ENCODE peak calls at places on chromosomes 6 and 20, in four cellular contexts. N, Y, B and Z are unnamed samples.

GRCh38 chr6:24016857-24017256 is 109.2 kb upstream of the NRSN1 start:
- DNase-seq in N (no peak), Y (no peak), B (no peak), Z (no peak)

GRCh38 chr6:44388135-44388487 is 605 bp downstream of the CDC5L start:
- DNase-seq in N (no peak), Y (no peak), B (peak), Z (no peak)

GRCh38 chr6:134065706-134066105 is 13.3 kb upstream of the SLC2A12 start:
- DNase-seq in N (no peak), Y (peak), B (peak), Z (no peak)

GRCh38 chr6:136779682-136780081 is 12.6 kb downstream of the MAP3K5 start:
- DNase-seq in N (no peak), Y (no peak), B (no peak), Z (no peak)

GRCh38 chr6:16769131-16769985 is 8.1 kb upstream of the ATXN1 start:
- DNase-seq in N (no peak), Y (peak), B (peak), Z (no peak)

GRCh38 chr6:131597448-131597847 is 24.4 kb downstream of the ARG1 start:
- DNase-seq in N (no peak), Y (peak), B (no peak), Z (no peak)

GRCh38 chr20:38326309-38326708 is 20.0 kb upstream of the LBP start:
- DNase-seq in N (no peak), Y (no peak), B (no peak), Z (no peak)

GRCh38 chr6:44661221-44661609 is 273.7 kb downstream of the CDC5L start:
- DNase-seq in N (no peak), Y (no peak), B (no peak), Z (no peak)

GRCh38 chr6:117352466-117353081 is 73.2 kb downstream of the ROS1 start:
- DNase-seq in N (peak), Y (peak), B (peak), Z (no peak)

GRCh38 chr6:33313709-33314514 is at the start of gene TAPBP:
- DNase-seq in N (peak), Y (peak), B (peak), Z (no peak)

GRCh38 chr6:51854876-51855275 is 232.5 kb downstream of the PKHD1 start:
- DNase-seq in N (no peak), Y (no peak), B (no peak), Z (no peak)

GRCh38 chr6:87366899-87367298 is 22.3 kb downstream of the C6orf163 start:
- DNase-seq in N (no peak), Y (no peak), B (no peak), Z (no peak)

GRCh38 chr20:21702553-21703467 is 2.7 kb upstream of the PAX1 start:
- DNase-seq in N (peak), Y (peak), B (peak), Z (no peak)